ENCODE peak calls at places on chromosomes 1 and 21, in seven cellular contexts. G is uterus, F is adrenal gland, Q is transverse colon, R is H9, V is stomach, C is OCI-LY7. M is an unnamed sample. For H3K4me1, the result is how much of the 10 kb centered on the place peaks cover.

GRCh38 chr21:45248893-45249381 is 38.8 kb downstream of the POFUT2 start:
- DNase-seq in G (peak), F (no peak), Q (peak), R (peak), V (no peak), C (no peak), M (peak)

GRCh38 chr1:15418811-15419515 is 9.3 kb downstream of the EFHD2 start:
- DNase-seq in G (no peak), F (peak), Q (no peak), R (no peak), V (peak), C (no peak), M (peak)

GRCh38 chr1:177118901-177119300 is 45.6 kb downstream of the ASTN1 start:
- DNase-seq in G (no peak), F (no peak), Q (no peak), R (no peak), V (no peak), C (no peak), M (no peak)

GRCh38 chr21:45478115-45478801 is 64.0 kb downstream of the SLC19A1 start:
- DNase-seq in G (peak), F (peak), Q (peak), R (peak), V (peak), C (peak), M (peak)

GRCh38 chr1:153842006-153842471 is 66.8 kb downstream of the SLC27A3 start:
- DNase-seq in G (no peak), F (no peak), Q (no peak), R (no peak), V (no peak), C (peak), M (no peak)

GRCh38 chr1:184367427-184368038 is 19.3 kb upstream of the C1orf21 start:
- DNase-seq in G (no peak), F (no peak), Q (no peak), R (no peak), V (no peak), C (no peak), M (no peak)

GRCh38 chr1:51327386-51327785 is 3.0 kb downstream of the TTC39A start:
- DNase-seq in G (no peak), F (no peak), Q (no peak), R (no peak), V (no peak), C (no peak), M (no peak)

GRCh38 chr1:175410560-175410959 is 218.0 kb upstream of the KIAA0040 start:
- DNase-seq in G (no peak), F (no peak), Q (no peak), R (no peak), V (no peak), C (no peak), M (no peak)

GRCh38 chr1:33563702-33564101 is 91.3 kb downstream of the ZSCAN20 start:
- DNase-seq in G (no peak), F (no peak), Q (no peak), R (no peak), V (no peak), C (no peak), M (no peak)

GRCh38 chr1:6509603-6510291 is 18.3 kb upstream of the PLEKHG5 start:
- DNase-seq in G (no peak), F (no peak), Q (no peak), R (no peak), V (no peak), C (no peak), M (no peak)

GRCh38 chr1:175209493-175209921 is 16.9 kb upstream of the KIAA0040 start:
- DNase-seq in G (no peak), F (no peak), Q (no peak), R (no peak), V (no peak), C (peak), M (no peak)

GRCh38 chr1:39663559-39663958 is 8.3 kb downstream of the NT5C1A start:
- DNase-seq in G (no peak), F (no peak), Q (no peak), R (peak), V (no peak), C (no peak), M (no peak)

GRCh38 chr1:41661428-41662060 is 177.1 kb upstream of the EDN2 start:
- DNase-seq in G (no peak), F (no peak), Q (no peak), R (no peak), V (no peak), C (no peak), M (peak)

GRCh38 chr1:156910309-156910782 is 10.1 kb upstream of the LRRC71 start:
- DNase-seq in G (no peak), F (no peak), Q (peak), R (peak), V (peak), C (peak), M (no peak)

GRCh38 chr21:35927262-35927661 is 133.1 kb downstream of the SETD4 start:
- DNase-seq in G (no peak), F (no peak), Q (no peak), R (no peak), V (no peak), C (no peak), M (no peak)

GRCh38 chr21:42629856-42630410 is 23.5 kb upstream of the PDE9A start:
- DNase-seq in G (no peak), F (no peak), Q (peak), R (no peak), V (no peak), C (no peak), M (no peak)

GRCh38 chr1:53769780-53770179 is 30.8 kb upstream of the GLIS1 start:
- DNase-seq in G (no peak), F (no peak), Q (no peak), R (no peak), V (no peak), C (no peak), M (no peak)

GRCh38 chr1:149993764-149994163 is 16.8 kb downstream of the OTUD7B start:
- DNase-seq in G (no peak), F (no peak), Q (no peak), R (no peak), V (no peak), C (no peak), M (no peak)

GRCh38 chr1:150002217-150002616 is 8.3 kb downstream of the OTUD7B start:
- DNase-seq in G (no peak), F (no peak), Q (no peak), R (no peak), V (no peak), C (no peak), M (no peak)

GRCh38 chr1:150001415-150001814 is 9.1 kb downstream of the OTUD7B start:
- DNase-seq in G (no peak), F (no peak), Q (no peak), R (no peak), V (no peak), C (no peak), M (no peak)

GRCh38 chr1:149995927-149996326 is 14.6 kb downstream of the OTUD7B start:
- DNase-seq in G (no peak), F (no peak), Q (no peak), R (no peak), V (no peak), C (no peak), M (peak)

DNA sequence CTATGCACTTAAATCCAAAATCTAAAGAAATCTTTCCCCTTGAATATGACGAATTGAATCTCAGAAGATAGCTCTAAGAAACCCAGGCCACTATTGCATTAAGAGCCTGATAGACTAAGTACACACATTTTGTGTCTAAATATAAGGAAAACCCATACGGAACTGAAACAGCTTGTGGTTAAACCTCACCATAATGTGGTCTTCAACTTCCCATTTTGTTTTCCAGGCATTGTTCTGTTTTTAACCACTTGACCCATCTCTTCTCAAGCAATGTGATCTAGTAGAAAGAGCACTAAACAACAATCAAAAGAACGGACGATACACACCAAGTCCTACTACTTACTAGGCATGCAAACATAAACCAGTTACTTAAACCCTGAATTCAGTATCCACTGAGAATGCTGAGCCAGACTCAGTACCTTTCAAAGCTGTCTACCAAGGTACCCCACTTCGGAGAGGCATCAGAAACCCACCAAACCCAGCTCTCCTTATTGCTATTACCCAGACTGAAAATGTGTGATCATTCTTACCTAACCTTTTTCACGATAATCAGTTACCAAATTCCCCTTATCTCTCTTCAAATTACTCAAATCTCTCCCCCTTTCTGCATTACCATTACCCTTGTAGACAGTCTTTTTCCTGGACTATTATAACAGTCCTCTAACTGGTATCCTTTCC is 12.8 kb downstream of the OTUD7B start:
- DNase-seq in G (no peak), F (no peak), Q (no peak), R (no peak), V (no peak), C (peak), M (peak)
- H3K4me1 ChIP-seq in G (under half), F (under half), Q (under half), R (under half), V (half or more), C (under half), M (half or more)

DNA sequence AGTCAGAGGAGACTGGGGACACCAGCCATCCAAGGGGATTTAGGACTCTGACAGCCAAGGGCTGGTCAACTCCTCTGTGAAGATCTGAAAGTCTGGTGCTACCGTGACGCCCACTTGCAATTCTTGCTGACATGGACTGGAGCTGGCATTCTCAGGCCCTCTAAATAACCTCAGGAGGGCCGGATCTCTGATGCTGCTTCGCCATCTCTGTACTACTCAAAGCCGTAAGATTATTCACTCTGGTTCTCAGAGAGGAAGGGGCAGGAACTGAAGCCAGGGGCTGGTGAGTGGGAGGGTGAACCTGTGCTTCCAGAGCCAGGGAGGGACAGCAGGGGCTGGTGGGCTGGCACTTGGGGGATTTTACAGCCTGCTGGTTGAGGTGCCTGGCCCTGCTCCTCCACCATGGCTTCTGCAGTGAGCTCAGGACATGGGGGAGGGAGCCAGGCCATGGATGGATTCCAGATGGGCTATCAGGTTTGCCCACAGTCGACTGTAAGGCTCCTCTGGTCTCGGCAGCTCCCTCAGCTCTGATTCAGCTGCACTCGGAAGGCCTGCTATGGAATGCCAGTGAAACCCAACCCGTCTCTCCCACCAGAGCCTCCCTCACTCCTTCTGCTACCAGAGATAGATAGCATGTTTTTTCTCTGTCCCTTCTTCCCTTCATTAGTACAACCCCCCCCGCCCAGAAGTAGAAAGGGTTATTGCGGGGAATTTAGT is 84.5 kb downstream of the PLXNA2 start:
- DNase-seq in G (peak), F (no peak), Q (no peak), R (no peak), V (peak), C (no peak), M (no peak)
- H3K4me1 ChIP-seq in G (under half), F (under half), Q (under half), R (under half), V (half or more), C (under half), M (under half)

GRCh38 chr1:23526329-23527041 is 4.5 kb downstream of the E2F2 start:
- DNase-seq in G (no peak), F (no peak), Q (peak), R (no peak), V (no peak), C (peak), M (no peak)

GRCh38 chr1:23529146-23530088 is 1.6 kb downstream of the E2F2 start:
- DNase-seq in G (no peak), F (no peak), Q (peak), R (no peak), V (no peak), C (peak), M (peak)

GRCh38 chr1:23525558-23526174 is 5.4 kb downstream of the E2F2 start:
- DNase-seq in G (no peak), F (no peak), Q (peak), R (no peak), V (no peak), C (peak), M (no peak)

GRCh38 chr1:23528245-23528978 is 2.6 kb downstream of the E2F2 start:
- DNase-seq in G (peak), F (peak), Q (peak), R (no peak), V (peak), C (peak), M (peak)

DNA sequence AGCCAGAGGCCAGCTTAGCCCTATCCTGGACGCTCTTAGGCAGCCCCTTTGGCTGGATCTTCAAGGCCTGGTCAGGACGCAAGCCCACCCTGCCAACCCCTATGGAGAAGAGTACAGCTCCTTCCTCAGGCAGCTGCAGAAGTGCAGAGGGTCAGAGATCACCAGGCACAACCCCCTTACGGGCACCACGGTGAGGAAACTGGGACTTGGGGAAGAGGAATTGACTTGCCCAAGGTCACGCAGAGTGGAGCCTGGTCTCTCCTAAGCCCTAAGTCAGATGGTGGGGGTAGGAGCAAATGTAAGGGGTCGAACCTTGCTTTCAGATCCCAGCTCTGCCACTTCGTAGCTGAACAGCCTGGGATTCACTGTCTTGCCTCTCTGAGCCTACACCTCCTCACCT is 3.7 kb downstream of the E2F2 start:
- DNase-seq in G (no peak), F (no peak), Q (no peak), R (no peak), V (no peak), C (peak), M (no peak)
- H3K4me1 ChIP-seq in G (under half), F (under half), Q (half or more), R (under half), V (under half), C (half or more), M (under half)

GRCh38 chr1:1399870-1400575 is 888 bp upstream of the CCNL2 start:
- DNase-seq in G (no peak), F (no peak), Q (no peak), R (no peak), V (no peak), C (peak), M (no peak)

GRCh38 chr1:1402081-1402900 is 3.2 kb upstream of the CCNL2 start:
- DNase-seq in G (no peak), F (peak), Q (peak), R (peak), V (no peak), C (peak), M (no peak)

GRCh38 chr1:1403543-1404112 is 3.5 kb downstream of the MRPL20 start:
- DNase-seq in G (no peak), F (no peak), Q (no peak), R (no peak), V (no peak), C (no peak), M (no peak)

GRCh38 chr1:1400576-1401456 is 1.7 kb upstream of the CCNL2 start:
- DNase-seq in G (no peak), F (peak), Q (no peak), R (no peak), V (no peak), C (no peak), M (no peak)

DNA sequence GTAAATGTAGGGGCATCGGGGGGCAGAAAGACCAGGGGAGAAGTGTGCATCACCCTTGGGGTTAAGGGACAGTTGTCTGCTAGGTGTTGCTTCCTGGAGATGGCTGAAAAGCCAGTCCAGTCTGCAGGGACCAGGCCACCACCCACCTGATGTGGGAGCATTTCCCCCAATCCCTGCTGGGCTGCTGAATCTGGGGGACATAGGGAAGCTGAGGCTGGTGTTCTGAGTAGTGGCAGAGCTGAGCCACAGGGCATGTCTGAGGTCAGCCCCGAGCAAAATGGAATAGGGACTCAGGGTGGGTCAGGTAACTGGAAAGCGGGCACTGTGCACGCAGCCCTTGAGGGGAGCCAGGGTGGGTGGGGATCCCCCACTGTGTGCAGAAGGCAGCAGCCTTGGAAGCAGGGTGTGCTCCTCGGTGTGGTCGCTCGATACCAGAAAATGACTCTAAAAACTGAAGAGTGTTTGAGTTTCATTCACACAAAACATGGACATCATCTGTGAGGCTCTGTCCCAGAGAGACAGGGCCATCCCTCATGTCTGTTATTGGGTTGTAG is 2.4 kb upstream of the CCNL2 start:
- DNase-seq in G (no peak), F (no peak), Q (no peak), R (no peak), V (no peak), C (no peak), M (no peak)
- H3K4me1 ChIP-seq in G (under half), F (under half), Q (under half), R (under half), V (half or more), C (under half), M (under half)

GRCh38 chr1:199075792-199076191 is 437.0 kb downstream of the PTPRC start:
- DNase-seq in G (no peak), F (no peak), Q (no peak), R (no peak), V (no peak), C (no peak), M (no peak)
- H3K4me1 ChIP-seq in G (under half), F (under half), Q (under half), R (under half), V (under half), C (under half), M (under half)

GRCh38 chr1:44129616-44130500 is 11.2 kb downstream of the KLF17 start:
- DNase-seq in G (no peak), F (no peak), Q (no peak), R (no peak), V (no peak), C (no peak), M (no peak)
- H3K4me1 ChIP-seq in G (under half), F (under half), Q (under half), R (under half), V (under half), C (under half), M (under half)

DNA sequence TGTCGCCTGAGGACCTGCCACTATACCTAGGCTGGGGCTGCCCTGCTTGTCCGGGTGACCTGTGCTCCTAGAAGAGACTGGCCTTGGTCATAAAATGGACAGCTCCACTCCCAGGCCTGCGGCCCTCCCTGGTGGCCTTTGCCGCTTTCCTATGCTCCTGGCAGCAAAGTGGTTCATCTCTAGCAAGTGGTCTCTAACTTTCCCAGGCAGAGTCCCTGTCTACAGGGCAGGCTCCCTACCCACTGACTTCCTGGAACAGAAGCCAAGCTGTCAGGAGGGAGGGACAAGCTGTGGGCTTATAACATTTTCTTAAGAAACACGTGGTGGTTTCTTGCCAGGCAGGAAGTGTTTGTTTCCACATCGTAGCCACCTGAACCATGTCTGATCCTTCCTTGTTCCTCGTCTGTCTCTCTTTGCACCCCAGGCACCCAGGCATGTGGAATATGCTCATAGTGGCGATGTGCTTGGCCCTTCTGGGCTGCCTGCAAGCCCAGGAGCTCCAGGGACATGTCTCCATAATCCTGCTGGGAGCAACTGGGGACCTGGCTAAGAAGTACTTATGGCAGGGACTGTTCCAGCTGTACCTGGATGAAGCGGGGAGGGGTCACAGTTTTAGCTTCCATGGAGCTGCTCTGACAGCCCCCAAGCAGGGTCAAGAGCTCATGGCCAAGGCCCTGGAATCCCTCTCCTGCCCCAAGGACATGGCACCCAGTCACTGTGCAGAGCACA is 10.1 kb downstream of the H6PD start:
- DNase-seq in G (no peak), F (no peak), Q (peak), R (no peak), V (peak), C (no peak), M (no peak)
- H3K4me1 ChIP-seq in G (under half), F (half or more), Q (under half), R (under half), V (half or more), C (under half), M (under half)

M was measured in SJSA1.